ENCODE peak calls at places on chromosomes 7 and 10, in four cellular contexts. One of them, this sample, is unnamed.

GRCh38 chr7:21318916-21319270 is 109.0 kb upstream of the SP4 start:
- DNase-seq in neural progenitor cell: no peak
- DNase-seq in GM23248: no peak
- DNase-seq in endodermal cell: no peak
- DNase-seq in this sample: peak; percentile 84

GRCh38 chr10:124717911-124718734 is 26.1 kb downstream of the FAM53B start:
- DNase-seq in neural progenitor cell: no peak
- DNase-seq in GM23248: no peak
- DNase-seq in endodermal cell: no peak
- DNase-seq in this sample: peak; percentile 46

GRCh38 chr10:95841711-95842498 is 65.9 kb upstream of the CC2D2B start:
- DNase-seq in neural progenitor cell: peak; percentile 74
- DNase-seq in GM23248: peak; percentile 67
- DNase-seq in endodermal cell: peak; percentile 59
- DNase-seq in this sample: peak; percentile 84

GRCh38 chr10:29957887-29958330 is 101.5 kb downstream of the JCAD start:
- DNase-seq in neural progenitor cell: no peak
- DNase-seq in GM23248: no peak
- DNase-seq in endodermal cell: no peak
- DNase-seq in this sample: no peak

GRCh38 chr7:158613481-158613880 is 25.9 kb upstream of the PTPRN2 start:
- DNase-seq in neural progenitor cell: no peak
- DNase-seq in GM23248: peak; percentile 10
- DNase-seq in endodermal cell: no peak
- DNase-seq in this sample: no peak

GRCh38 chr10:28293238-28294168 is 9.4 kb downstream of the MPP7 start:
- DNase-seq in neural progenitor cell: no peak
- DNase-seq in GM23248: peak; percentile 24
- DNase-seq in endodermal cell: peak; percentile 45
- DNase-seq in this sample: no peak

GRCh38 chr10:80319318-80319717 is 29.9 kb upstream of the MAT1A start:
- DNase-seq in neural progenitor cell: no peak
- DNase-seq in GM23248: no peak
- DNase-seq in endodermal cell: no peak
- DNase-seq in this sample: no peak

GRCh38 chr7:121116399-121116798 is 127.9 kb downstream of the CPED1 start:
- DNase-seq in neural progenitor cell: no peak
- DNase-seq in GM23248: peak; percentile 28
- DNase-seq in endodermal cell: no peak
- DNase-seq in this sample: no peak

GRCh38 chr10:132705173-132705572 is 80.8 kb downstream of the NKX6-2 start:
- DNase-seq in neural progenitor cell: no peak
- DNase-seq in GM23248: no peak
- DNase-seq in endodermal cell: peak; percentile 32
- DNase-seq in this sample: no peak

GRCh38 chr10:132867801-132868644 is 74.3 kb downstream of the CFAP46 start:
- DNase-seq in neural progenitor cell: no peak
- DNase-seq in GM23248: no peak
- DNase-seq in endodermal cell: peak; percentile 22
- DNase-seq in this sample: no peak

GRCh38 chr10:37289833-37290464 is 164.6 kb downstream of the ANKRD30A start:
- DNase-seq in neural progenitor cell: no peak
- DNase-seq in GM23248: no peak
- DNase-seq in endodermal cell: no peak
- DNase-seq in this sample: no peak

GRCh38 chr10:102752266-102752930 is 8.7 kb downstream of the WBP1L start:
- DNase-seq in neural progenitor cell: no peak
- DNase-seq in GM23248: peak; percentile 96
- DNase-seq in endodermal cell: no peak
- DNase-seq in this sample: no peak

GRCh38 chr10:50981904-50982303 is 92.4 kb upstream of the PRKG1 start:
- DNase-seq in neural progenitor cell: no peak
- DNase-seq in GM23248: no peak
- DNase-seq in endodermal cell: no peak
- DNase-seq in this sample: no peak

GRCh38 chr10:70958396-70958795 is 70.0 kb upstream of the PCBD1 start:
- DNase-seq in neural progenitor cell: no peak
- DNase-seq in GM23248: peak; percentile 23
- DNase-seq in endodermal cell: no peak
- DNase-seq in this sample: no peak

GRCh38 chr7:105934577-105935185 is 28.4 kb upstream of the CDHR3 start:
- DNase-seq in neural progenitor cell: peak; percentile 53
- DNase-seq in GM23248: peak; percentile 51
- DNase-seq in endodermal cell: peak; percentile 79
- DNase-seq in this sample: no peak

GRCh38 chr10:96468845-96469244 is 44.9 kb downstream of the TLL2 start:
- DNase-seq in neural progenitor cell: no peak
- DNase-seq in GM23248: peak; percentile 12
- DNase-seq in endodermal cell: peak; percentile 29
- DNase-seq in this sample: no peak

GRCh38 chr7:27106181-27106905 is 3.9 kb upstream of the HOXA2 start:
- DNase-seq in neural progenitor cell: peak; percentile 89
- DNase-seq in GM23248: no peak
- DNase-seq in endodermal cell: peak; percentile 81
- DNase-seq in this sample: peak; percentile 71
- H3K9ac ChIP-seq in neural progenitor cell: no peak overlapping the region
- H3K9ac ChIP-seq in GM23248: no peak overlapping the region
- H3K9ac ChIP-seq in endodermal cell: no peak overlapping the region
- H3K9ac ChIP-seq in this sample: peak overlapping the region; percentile 69

GRCh38 chr10:14477408-14477710 is 146.6 kb upstream of the FRMD4A start:
- DNase-seq in neural progenitor cell: no peak
- DNase-seq in GM23248: peak; percentile 72
- DNase-seq in endodermal cell: no peak
- DNase-seq in this sample: no peak
- H3K9ac ChIP-seq in neural progenitor cell: no peak overlapping the region
- H3K9ac ChIP-seq in GM23248: no peak overlapping the region
- H3K9ac ChIP-seq in endodermal cell: no peak overlapping the region
- H3K9ac ChIP-seq in this sample: no peak overlapping the region

DNA sequence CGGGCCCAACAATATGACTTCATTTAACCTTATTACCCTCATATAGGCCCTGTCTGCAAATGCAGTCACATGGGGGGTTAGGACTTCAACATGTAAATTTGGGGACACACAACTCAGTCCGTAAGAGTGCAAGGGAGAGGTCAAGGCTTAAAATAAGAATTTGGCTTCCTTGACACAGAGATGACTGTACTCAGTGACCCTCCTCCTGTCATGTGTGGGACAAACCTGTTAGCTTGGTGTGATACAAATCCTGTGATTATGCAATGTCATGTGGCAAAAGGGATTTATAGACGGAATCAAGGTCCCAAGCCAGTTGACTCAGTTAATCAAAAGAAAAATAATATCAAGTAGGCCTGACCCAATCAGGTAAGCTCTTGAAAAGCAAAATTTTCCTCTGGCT is 25.9 kb upstream of the GTPBP4 start:
- DNase-seq in neural progenitor cell: no peak
- DNase-seq in GM23248: no peak
- DNase-seq in endodermal cell: no peak
- DNase-seq in this sample: no peak
- H3K9ac ChIP-seq in neural progenitor cell: no peak overlapping the region
- H3K9ac ChIP-seq in GM23248: no peak overlapping the region
- H3K9ac ChIP-seq in endodermal cell: no peak overlapping the region
- H3K9ac ChIP-seq in this sample: no peak overlapping the region

DNA sequence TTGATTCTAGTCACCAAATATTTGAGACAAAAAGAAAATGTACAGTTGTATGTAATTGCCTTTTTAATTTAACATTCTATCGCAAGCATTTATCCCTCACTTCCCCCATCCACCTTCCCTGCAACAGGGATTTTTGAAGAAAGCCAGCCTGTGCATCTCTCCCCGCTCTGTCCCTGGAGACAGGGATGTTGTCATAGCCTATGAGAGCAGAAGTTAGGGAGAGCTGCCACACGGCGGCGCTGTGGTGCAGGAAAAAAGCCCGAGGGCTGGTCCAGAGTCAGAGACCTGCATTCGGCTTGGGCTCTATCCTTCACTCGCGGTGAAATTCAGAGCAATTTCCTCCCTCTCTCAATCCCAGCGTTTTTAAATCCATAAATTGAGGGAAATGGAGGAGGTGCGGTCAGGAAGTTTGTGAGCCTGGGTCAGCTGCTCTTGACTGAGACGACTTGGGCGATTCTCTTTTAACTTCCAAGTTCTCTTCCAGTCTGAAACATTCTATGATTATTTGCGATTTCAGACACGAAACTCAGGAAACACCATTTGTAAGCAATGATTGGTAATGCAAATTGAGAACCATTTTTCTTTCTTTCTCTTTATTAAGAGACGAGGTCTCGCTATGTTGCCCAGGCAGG is 17.5 kb downstream of the HKDC1 start:
- DNase-seq in neural progenitor cell: peak; percentile 89
- DNase-seq in GM23248: peak; percentile 84
- DNase-seq in endodermal cell: peak; percentile 97
- DNase-seq in this sample: peak; percentile 81
- H3K9ac ChIP-seq in neural progenitor cell: no peak overlapping the region
- H3K9ac ChIP-seq in GM23248: no peak overlapping the region
- H3K9ac ChIP-seq in endodermal cell: no peak overlapping the region
- H3K9ac ChIP-seq in this sample: no peak overlapping the region

GRCh38 chr7:100642534-100642907 is 1.2 kb upstream of the TFR2 start:
- DNase-seq in neural progenitor cell: no peak
- DNase-seq in GM23248: no peak
- DNase-seq in endodermal cell: peak; percentile 70
- DNase-seq in this sample: no peak
- H3K9ac ChIP-seq in neural progenitor cell: no peak overlapping the region
- H3K9ac ChIP-seq in GM23248: no peak overlapping the region
- H3K9ac ChIP-seq in endodermal cell: no peak overlapping the region
- H3K9ac ChIP-seq in this sample: no peak overlapping the region

This sample was measured in endothelial cell of umbilical vein.